ENCODE peak calls at places on chromosomes 13 and 19, in ten cellular contexts. One of them, this sample, is unnamed. For H3K4me1, H3K36me3 and H3K27me3, the result is how much of the 10 kb centered on the place peaks cover.

GRCh38 chr19:33227870-33228599 is 2.4 kb upstream of the SLC7A10 start:
- DNase-seq in psoas muscle: no peak
- DNase-seq in CD8-positive, alpha-beta memory T cell: no peak
- DNase-seq in tibial nerve: no peak
- DNase-seq in IMR-90: no peak
- DNase-seq in neuronal stem cell: no peak
- DNase-seq in ascending aorta: no peak
- DNase-seq in fibroblast of lung: no peak
- DNase-seq in neural progenitor cell: no peak
- DNase-seq in upper lobe of right lung: no peak
- DNase-seq in this sample: no peak

GRCh38 chr13:87208636-87209035 is 462.5 kb upstream of the SLITRK5 start:
- DNase-seq in psoas muscle: no peak
- DNase-seq in CD8-positive, alpha-beta memory T cell: no peak
- DNase-seq in tibial nerve: no peak
- DNase-seq in IMR-90: no peak
- DNase-seq in neuronal stem cell: no peak
- DNase-seq in ascending aorta: no peak
- DNase-seq in fibroblast of lung: no peak
- DNase-seq in neural progenitor cell: no peak
- DNase-seq in upper lobe of right lung: no peak
- DNase-seq in this sample: no peak

GRCh38 chr13:85314686-85315085 is 484.5 kb downstream of the SLITRK6 start:
- DNase-seq in psoas muscle: no peak
- DNase-seq in CD8-positive, alpha-beta memory T cell: no peak
- DNase-seq in tibial nerve: no peak
- DNase-seq in IMR-90: no peak
- DNase-seq in neuronal stem cell: peak
- DNase-seq in ascending aorta: no peak
- DNase-seq in fibroblast of lung: no peak
- DNase-seq in neural progenitor cell: peak
- DNase-seq in upper lobe of right lung: no peak
- DNase-seq in this sample: no peak

GRCh38 chr19:6718741-6719539 is 1.5 kb downstream of the C3 start:
- DNase-seq in psoas muscle: peak
- DNase-seq in CD8-positive, alpha-beta memory T cell: no peak
- DNase-seq in tibial nerve: no peak
- DNase-seq in IMR-90: no peak
- DNase-seq in neuronal stem cell: no peak
- DNase-seq in ascending aorta: no peak
- DNase-seq in fibroblast of lung: no peak
- DNase-seq in neural progenitor cell: peak
- DNase-seq in upper lobe of right lung: peak
- DNase-seq in this sample: no peak

GRCh38 chr13:37984357-37984756 is 114.8 kb upstream of the TRPC4 start:
- DNase-seq in psoas muscle: no peak
- DNase-seq in CD8-positive, alpha-beta memory T cell: no peak
- DNase-seq in tibial nerve: no peak
- DNase-seq in IMR-90: no peak
- DNase-seq in neuronal stem cell: no peak
- DNase-seq in ascending aorta: no peak
- DNase-seq in fibroblast of lung: no peak
- DNase-seq in neural progenitor cell: peak
- DNase-seq in upper lobe of right lung: no peak
- DNase-seq in this sample: no peak

GRCh38 chr19:2561895-2562294 is 86.0 kb downstream of the GADD45B start:
- DNase-seq in psoas muscle: no peak
- DNase-seq in CD8-positive, alpha-beta memory T cell: peak
- DNase-seq in tibial nerve: no peak
- DNase-seq in IMR-90: no peak
- DNase-seq in neuronal stem cell: no peak
- DNase-seq in ascending aorta: no peak
- DNase-seq in fibroblast of lung: no peak
- DNase-seq in neural progenitor cell: no peak
- DNase-seq in upper lobe of right lung: no peak
- DNase-seq in this sample: no peak

GRCh38 chr13:113646921-113647340 is 11.1 kb downstream of the ATP4B start:
- DNase-seq in psoas muscle: no peak
- DNase-seq in CD8-positive, alpha-beta memory T cell: peak
- DNase-seq in tibial nerve: no peak
- DNase-seq in IMR-90: no peak
- DNase-seq in neuronal stem cell: no peak
- DNase-seq in ascending aorta: no peak
- DNase-seq in fibroblast of lung: no peak
- DNase-seq in neural progenitor cell: no peak
- DNase-seq in upper lobe of right lung: peak
- DNase-seq in this sample: no peak

GRCh38 chr13:55000043-55000442 is 1971.4 kb downstream of the OLFM4 start:
- DNase-seq in psoas muscle: no peak
- DNase-seq in CD8-positive, alpha-beta memory T cell: no peak
- DNase-seq in tibial nerve: no peak
- DNase-seq in IMR-90: no peak
- DNase-seq in neuronal stem cell: no peak
- DNase-seq in ascending aorta: no peak
- DNase-seq in fibroblast of lung: no peak
- DNase-seq in neural progenitor cell: no peak
- DNase-seq in upper lobe of right lung: no peak
- DNase-seq in this sample: no peak

GRCh38 chr19:5313307-5313706 is 27.3 kb downstream of the PTPRS start:
- DNase-seq in psoas muscle: no peak
- DNase-seq in CD8-positive, alpha-beta memory T cell: no peak
- DNase-seq in tibial nerve: no peak
- DNase-seq in IMR-90: no peak
- DNase-seq in neuronal stem cell: no peak
- DNase-seq in ascending aorta: no peak
- DNase-seq in fibroblast of lung: no peak
- DNase-seq in neural progenitor cell: no peak
- DNase-seq in upper lobe of right lung: no peak
- DNase-seq in this sample: no peak

GRCh38 chr13:38814331-38814730 is 127.5 kb downstream of the FREM2 start:
- DNase-seq in psoas muscle: no peak
- DNase-seq in CD8-positive, alpha-beta memory T cell: no peak
- DNase-seq in tibial nerve: no peak
- DNase-seq in IMR-90: no peak
- DNase-seq in neuronal stem cell: no peak
- DNase-seq in ascending aorta: no peak
- DNase-seq in fibroblast of lung: no peak
- DNase-seq in neural progenitor cell: no peak
- DNase-seq in upper lobe of right lung: no peak
- DNase-seq in this sample: no peak

GRCh38 chr19:39246951-39247669 is 1.5 kb downstream of the IFNL4 start:
- DNase-seq in psoas muscle: peak
- DNase-seq in CD8-positive, alpha-beta memory T cell: peak
- DNase-seq in tibial nerve: no peak
- DNase-seq in IMR-90: no peak
- DNase-seq in neuronal stem cell: no peak
- DNase-seq in ascending aorta: no peak
- DNase-seq in fibroblast of lung: peak
- DNase-seq in neural progenitor cell: peak
- DNase-seq in upper lobe of right lung: peak
- DNase-seq in this sample: no peak

GRCh38 chr19:1945899-1946298 is 4.9 kb downstream of the CSNK1G2 start:
- DNase-seq in psoas muscle: peak
- DNase-seq in CD8-positive, alpha-beta memory T cell: no peak
- DNase-seq in tibial nerve: peak
- DNase-seq in IMR-90: no peak
- DNase-seq in neuronal stem cell: no peak
- DNase-seq in ascending aorta: no peak
- DNase-seq in fibroblast of lung: peak
- DNase-seq in neural progenitor cell: peak
- DNase-seq in upper lobe of right lung: peak
- DNase-seq in this sample: no peak

GRCh38 chr13:109727251-109727650 is 59.1 kb downstream of the IRS2 start:
- DNase-seq in psoas muscle: no peak
- DNase-seq in CD8-positive, alpha-beta memory T cell: no peak
- DNase-seq in tibial nerve: no peak
- DNase-seq in IMR-90: no peak
- DNase-seq in neuronal stem cell: no peak
- DNase-seq in ascending aorta: no peak
- DNase-seq in fibroblast of lung: no peak
- DNase-seq in neural progenitor cell: no peak
- DNase-seq in upper lobe of right lung: no peak
- DNase-seq in this sample: no peak

GRCh38 chr19:38401148-38401547 is 1.7 kb upstream of the FAM98C start:
- DNase-seq in psoas muscle: no peak
- DNase-seq in CD8-positive, alpha-beta memory T cell: no peak
- DNase-seq in tibial nerve: no peak
- DNase-seq in IMR-90: peak
- DNase-seq in neuronal stem cell: no peak
- DNase-seq in ascending aorta: no peak
- DNase-seq in fibroblast of lung: peak
- DNase-seq in neural progenitor cell: no peak
- DNase-seq in upper lobe of right lung: no peak
- DNase-seq in this sample: no peak

GRCh38 chr13:51797664-51798488 is 6.1 kb downstream of the DHRS12 start:
- DNase-seq in psoas muscle: no peak
- DNase-seq in CD8-positive, alpha-beta memory T cell: peak
- DNase-seq in tibial nerve: no peak
- DNase-seq in IMR-90: peak
- DNase-seq in neuronal stem cell: peak
- DNase-seq in ascending aorta: no peak
- DNase-seq in fibroblast of lung: peak
- DNase-seq in neural progenitor cell: peak
- DNase-seq in upper lobe of right lung: no peak
- DNase-seq in this sample: no peak

GRCh38 chr13:33471182-33471581 is 185.6 kb upstream of the STARD13 start:
- DNase-seq in psoas muscle: no peak
- DNase-seq in CD8-positive, alpha-beta memory T cell: no peak
- DNase-seq in tibial nerve: no peak
- DNase-seq in IMR-90: peak
- DNase-seq in neuronal stem cell: no peak
- DNase-seq in ascending aorta: no peak
- DNase-seq in fibroblast of lung: peak
- DNase-seq in neural progenitor cell: peak
- DNase-seq in upper lobe of right lung: no peak
- DNase-seq in this sample: no peak

GRCh38 chr19:2567580-2567979 is 91.7 kb downstream of the GADD45B start:
- DNase-seq in psoas muscle: peak
- DNase-seq in CD8-positive, alpha-beta memory T cell: no peak
- DNase-seq in tibial nerve: peak
- DNase-seq in IMR-90: no peak
- DNase-seq in neuronal stem cell: no peak
- DNase-seq in ascending aorta: no peak
- DNase-seq in fibroblast of lung: no peak
- DNase-seq in neural progenitor cell: no peak
- DNase-seq in upper lobe of right lung: peak
- DNase-seq in this sample: no peak

GRCh38 chr19:39568604-39569003 is 28.6 kb upstream of the EID2 start:
- DNase-seq in psoas muscle: no peak
- DNase-seq in CD8-positive, alpha-beta memory T cell: no peak
- DNase-seq in tibial nerve: no peak
- DNase-seq in IMR-90: no peak
- DNase-seq in neuronal stem cell: no peak
- DNase-seq in ascending aorta: no peak
- DNase-seq in fibroblast of lung: peak
- DNase-seq in neural progenitor cell: no peak
- DNase-seq in upper lobe of right lung: no peak
- DNase-seq in this sample: no peak

GRCh38 chr19:6654347-6655310 is 15.3 kb downstream of the TNFSF14 start:
- DNase-seq in psoas muscle: no peak
- DNase-seq in CD8-positive, alpha-beta memory T cell: peak
- DNase-seq in tibial nerve: no peak
- DNase-seq in IMR-90: no peak
- DNase-seq in neuronal stem cell: no peak
- DNase-seq in ascending aorta: no peak
- DNase-seq in fibroblast of lung: no peak
- DNase-seq in neural progenitor cell: no peak
- DNase-seq in upper lobe of right lung: no peak
- DNase-seq in this sample: no peak

GRCh38 chr19:48511800-48512503 is at the start of gene LMTK3:
- DNase-seq in psoas muscle: no peak
- DNase-seq in CD8-positive, alpha-beta memory T cell: peak
- DNase-seq in tibial nerve: no peak
- DNase-seq in IMR-90: peak
- DNase-seq in neuronal stem cell: no peak
- DNase-seq in ascending aorta: peak
- DNase-seq in fibroblast of lung: peak
- DNase-seq in neural progenitor cell: peak
- DNase-seq in upper lobe of right lung: no peak
- DNase-seq in this sample: no peak
- H3K4me1 ChIP-seq in psoas muscle: under half
- H3K4me1 ChIP-seq in CD8-positive, alpha-beta memory T cell: under half
- H3K4me1 ChIP-seq in tibial nerve: under half
- H3K4me1 ChIP-seq in IMR-90: under half
- H3K4me1 ChIP-seq in neuronal stem cell: under half
- H3K4me1 ChIP-seq in ascending aorta: under half
- H3K4me1 ChIP-seq in fibroblast of lung: under half
- H3K4me1 ChIP-seq in neural progenitor cell: under half
- H3K4me1 ChIP-seq in upper lobe of right lung: under half
- H3K4me1 ChIP-seq in this sample: under half

DNA sequence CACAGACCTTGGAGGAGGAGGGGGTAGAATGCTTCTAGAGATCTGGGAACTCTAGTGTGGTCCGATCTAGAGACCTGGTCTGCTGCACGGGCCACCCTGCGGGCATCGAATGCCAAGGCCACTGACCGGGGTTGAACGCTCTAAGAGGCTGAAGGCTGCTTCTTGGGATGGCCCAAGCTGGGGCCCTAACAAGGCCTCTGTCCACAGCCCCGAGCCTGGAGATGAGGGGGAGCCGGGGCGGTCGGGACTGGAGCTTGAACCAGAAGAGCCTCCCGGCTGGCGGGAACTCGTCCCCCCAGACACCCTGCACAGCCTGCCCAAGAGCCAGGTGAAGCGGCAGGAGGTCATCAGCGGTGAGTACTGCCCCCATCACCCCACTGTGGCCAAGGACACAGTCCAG is 15.3 kb downstream of the ARHGEF1 start:
- DNase-seq in psoas muscle: no peak
- DNase-seq in CD8-positive, alpha-beta memory T cell: no peak
- DNase-seq in tibial nerve: no peak
- DNase-seq in IMR-90: no peak
- DNase-seq in neuronal stem cell: no peak
- DNase-seq in ascending aorta: no peak
- DNase-seq in fibroblast of lung: no peak
- DNase-seq in neural progenitor cell: no peak
- DNase-seq in upper lobe of right lung: no peak
- DNase-seq in this sample: no peak
- H3K36me3 ChIP-seq in psoas muscle: under half
- H3K36me3 ChIP-seq in CD8-positive, alpha-beta memory T cell: half or more
- H3K36me3 ChIP-seq in tibial nerve: under half
- H3K36me3 ChIP-seq in IMR-90: half or more
- H3K36me3 ChIP-seq in neuronal stem cell: half or more
- H3K36me3 ChIP-seq in ascending aorta: half or more
- H3K36me3 ChIP-seq in fibroblast of lung: under half
- H3K36me3 ChIP-seq in neural progenitor cell: under half
- H3K36me3 ChIP-seq in upper lobe of right lung: half or more
- H3K36me3 ChIP-seq in this sample: half or more

GRCh38 chr19:29417048-29417447 is 108.7 kb upstream of the VSTM2B start:
- DNase-seq in psoas muscle: no peak
- DNase-seq in CD8-positive, alpha-beta memory T cell: no peak
- DNase-seq in tibial nerve: no peak
- DNase-seq in IMR-90: no peak
- DNase-seq in neuronal stem cell: no peak
- DNase-seq in ascending aorta: no peak
- DNase-seq in fibroblast of lung: no peak
- DNase-seq in neural progenitor cell: no peak
- DNase-seq in upper lobe of right lung: no peak
- DNase-seq in this sample: no peak
- H3K27me3 ChIP-seq in psoas muscle: under half
- H3K27me3 ChIP-seq in CD8-positive, alpha-beta memory T cell: under half
- H3K27me3 ChIP-seq in tibial nerve: under half
- H3K27me3 ChIP-seq in IMR-90: under half
- H3K27me3 ChIP-seq in neuronal stem cell: under half
- H3K27me3 ChIP-seq in ascending aorta: under half
- H3K27me3 ChIP-seq in fibroblast of lung: under half
- H3K27me3 ChIP-seq in neural progenitor cell: under half
- H3K27me3 ChIP-seq in upper lobe of right lung: under half
- H3K27me3 ChIP-seq in this sample: under half

GRCh38 chr19:17076539-17076919 is 952 bp downstream of the MYO9B start:
- DNase-seq in psoas muscle: no peak
- DNase-seq in CD8-positive, alpha-beta memory T cell: no peak
- DNase-seq in tibial nerve: no peak
- DNase-seq in IMR-90: no peak
- DNase-seq in neuronal stem cell: no peak
- DNase-seq in ascending aorta: no peak
- DNase-seq in fibroblast of lung: no peak
- DNase-seq in neural progenitor cell: peak
- DNase-seq in upper lobe of right lung: no peak
- DNase-seq in this sample: no peak
- H3K4me1 ChIP-seq in psoas muscle: under half
- H3K4me1 ChIP-seq in CD8-positive, alpha-beta memory T cell: under half
- H3K4me1 ChIP-seq in tibial nerve: under half
- H3K4me1 ChIP-seq in IMR-90: under half
- H3K4me1 ChIP-seq in neuronal stem cell: under half
- H3K4me1 ChIP-seq in ascending aorta: under half
- H3K4me1 ChIP-seq in fibroblast of lung: under half
- H3K4me1 ChIP-seq in neural progenitor cell: under half
- H3K4me1 ChIP-seq in upper lobe of right lung: half or more
- H3K4me1 ChIP-seq in this sample: under half

This sample was measured in esophagus squamous epithelium.